ENCODE peak calls at places on chromosomes 4 and X, in four cellular contexts. X is cardiac muscle cell, O is B cell, V is Panc1. P is an unnamed sample.

GRCh38 chr4:183097251-183098079 is 1.6 kb upstream of the WWC2 start:
- DNase-seq in X (no peak), V (no peak), O (peak; percentile 31), P (peak; percentile 11)

GRCh38 chr4:185307136-185307950 is 88.4 kb downstream of the LRP2BP start:
- DNase-seq in X (no peak), O (no peak), V (no peak), P (no peak)

GRCh38 chr4:11505225-11505971 is 76.7 kb upstream of the HS3ST1 start:
- DNase-seq in O (no peak), V (peak; percentile 59), X (no peak), P (peak; percentile 56)

GRCh38 chr4:165711436-165711835 is 161.6 kb upstream of the TLL1 start:
- DNase-seq in O (no peak), X (no peak), V (no peak), P (no peak)

GRCh38 chrX:154459843-154460242 is 1.8 kb downstream of the PLXNA3 start:
- DNase-seq in X (no peak), V (no peak), O (no peak), P (no peak)

GRCh38 chr4:41692717-41693345 is 55.7 kb downstream of the PHOX2B start:
- DNase-seq in X (peak; percentile 73), O (peak; percentile 9), V (peak; percentile 43), P (peak; percentile 46)

GRCh38 chr4:60648774-60649173 is 551.4 kb upstream of the ADGRL3 start:
- DNase-seq in O (no peak), X (no peak), V (no peak), P (no peak)

GRCh38 chrX:10033360-10034007 is 66.3 kb downstream of the CLDN34 start:
- DNase-seq in V (no peak), O (no peak), X (no peak), P (no peak)

GRCh38 chr4:186825069-186825468 is 101.4 kb upstream of the FAT1 start:
- DNase-seq in V (no peak), X (no peak), O (no peak), P (no peak)

DNA sequence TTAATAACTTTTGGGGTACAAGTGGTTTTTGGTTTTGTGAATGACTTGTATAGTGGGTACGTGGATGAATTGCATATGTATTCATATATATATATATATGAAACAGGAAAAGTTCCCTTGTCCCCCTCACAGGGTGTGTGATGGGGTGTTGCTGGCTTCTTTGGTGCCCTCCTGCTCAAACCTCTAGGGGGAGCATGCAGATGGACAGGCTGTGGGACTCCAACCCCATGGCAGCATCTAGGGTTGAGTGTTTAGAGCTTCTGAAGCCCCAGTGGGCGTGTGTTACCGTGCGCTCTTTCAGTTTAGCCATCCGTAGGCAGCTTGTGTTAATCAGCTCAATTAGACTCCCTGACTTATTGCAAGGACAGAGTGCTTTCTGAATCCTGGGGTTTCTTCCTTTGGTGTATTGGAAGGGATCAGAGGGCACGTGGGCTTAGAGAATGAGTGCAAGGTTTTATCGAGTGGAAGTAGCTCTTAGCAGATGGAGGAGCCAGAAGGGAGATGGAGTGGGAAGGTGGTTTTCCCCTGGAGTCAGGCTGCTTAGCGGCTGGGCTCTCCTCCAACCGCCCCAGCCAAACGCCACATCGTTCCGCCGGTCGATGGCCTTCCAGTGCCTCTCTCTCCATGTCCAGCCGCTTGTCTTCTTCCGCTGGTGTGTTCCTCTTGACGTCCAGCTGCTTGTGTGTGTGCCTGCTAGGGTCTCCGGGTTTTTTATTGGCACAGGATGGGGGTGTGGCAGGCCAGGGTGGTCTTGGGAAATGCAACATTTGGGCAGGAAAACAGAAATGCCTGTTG is 674.4 kb upstream of the LCORL start:
- DNase-seq in X (no peak), V (no peak), O (no peak), P (no peak)
- TF ChIP-seq CTCF in X (no peak), V (no peak), O (no peak), P (no peak)

DNA sequence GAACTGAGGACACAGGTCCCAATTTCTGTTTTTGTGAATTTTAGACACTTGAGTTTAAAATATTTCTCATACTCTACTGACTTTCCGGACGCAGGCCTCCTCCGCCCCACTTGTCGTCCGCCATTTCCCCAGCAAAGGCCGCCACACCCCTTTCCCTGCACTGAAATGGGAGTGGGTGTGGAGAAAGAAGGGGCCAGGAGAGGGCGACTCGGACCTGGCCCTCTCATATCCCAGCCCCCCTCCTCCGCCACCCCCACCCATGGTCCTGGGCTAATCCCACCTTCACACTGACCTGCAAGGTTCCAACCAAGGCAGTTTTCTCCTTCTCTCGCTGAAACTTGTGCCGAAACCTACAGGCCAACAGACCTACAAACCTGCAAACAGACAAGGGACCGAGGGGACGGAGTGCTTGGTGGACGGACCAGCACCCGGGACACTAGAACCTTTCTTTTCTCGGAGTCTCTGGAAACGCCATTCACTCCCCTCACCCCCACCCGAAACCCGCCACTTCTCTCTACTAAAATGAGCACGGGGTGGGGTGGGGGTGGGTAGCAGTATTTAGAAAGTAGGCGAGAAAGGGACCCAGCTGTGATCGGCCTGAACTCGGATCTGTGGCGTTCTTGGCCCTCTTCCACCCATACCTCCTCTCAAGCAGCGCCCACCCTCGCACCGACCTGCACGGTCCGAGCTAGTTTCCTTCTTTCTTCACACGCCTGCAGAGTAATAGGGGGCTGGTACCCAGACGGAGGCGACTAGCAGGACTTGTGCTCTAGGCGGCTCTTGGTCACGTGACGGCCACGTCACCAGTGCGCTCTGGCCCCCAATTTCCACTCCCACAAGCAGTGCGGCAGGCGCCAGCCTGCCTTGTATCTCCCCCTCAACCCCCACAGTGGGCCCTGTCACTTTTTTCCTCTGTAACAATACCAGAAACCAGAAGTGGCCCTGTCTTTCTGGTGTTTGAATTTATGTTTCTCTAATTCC is at the start of gene ARMCX6:
- DNase-seq in X (peak; percentile 76), V (peak; percentile 36), O (peak; percentile 70), P (peak; percentile 80)
- TF ChIP-seq CTCF in X (peak; percentile 29), V (peak; percentile 79), O (no peak), P (peak; percentile 16)

DNA sequence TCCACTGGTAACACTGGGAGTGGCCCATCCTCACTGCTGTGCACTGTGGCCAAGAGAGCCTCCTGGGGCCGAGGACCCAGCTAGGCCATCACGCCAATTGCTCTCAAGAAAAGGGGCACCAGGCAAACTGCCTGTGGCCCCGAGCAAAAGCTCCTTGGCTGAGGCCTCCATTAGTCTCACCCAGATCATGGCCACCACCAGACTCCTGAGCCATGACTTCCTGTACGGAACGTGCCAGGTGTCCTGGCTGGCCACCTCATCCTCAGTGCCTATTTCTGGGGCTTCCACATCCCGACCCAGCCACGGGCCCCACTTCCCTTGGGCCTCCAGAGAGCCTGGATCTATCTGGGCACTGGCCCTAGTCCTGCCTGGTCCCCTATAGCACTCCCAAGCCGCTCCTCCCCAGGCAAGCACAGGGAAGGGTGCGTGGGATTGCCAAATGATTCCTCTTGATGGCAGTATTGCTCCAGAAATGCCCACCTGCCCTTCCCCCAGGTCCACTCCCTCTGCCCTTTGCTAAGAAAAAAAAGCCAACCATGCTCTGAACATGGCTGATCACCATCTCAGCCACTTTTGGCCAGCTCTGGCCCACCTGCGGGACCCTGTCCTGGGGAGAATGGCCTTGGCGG is 212.6 kb upstream of the AGTR2 start:
- DNase-seq in X (peak; percentile 24), V (no peak), O (no peak), P (no peak)
- TF ChIP-seq CTCF in X (no peak), V (no peak), O (no peak), P (no peak)

GRCh38 chrX:70096052-70096451 is 33.8 kb downstream of the OTUD6A start:
- DNase-seq in O (no peak), V (no peak), X (peak; percentile 5), P (no peak)
- TF ChIP-seq CTCF in O (no peak), V (peak; percentile 36), X (peak; percentile 40), P (no peak)

DNA sequence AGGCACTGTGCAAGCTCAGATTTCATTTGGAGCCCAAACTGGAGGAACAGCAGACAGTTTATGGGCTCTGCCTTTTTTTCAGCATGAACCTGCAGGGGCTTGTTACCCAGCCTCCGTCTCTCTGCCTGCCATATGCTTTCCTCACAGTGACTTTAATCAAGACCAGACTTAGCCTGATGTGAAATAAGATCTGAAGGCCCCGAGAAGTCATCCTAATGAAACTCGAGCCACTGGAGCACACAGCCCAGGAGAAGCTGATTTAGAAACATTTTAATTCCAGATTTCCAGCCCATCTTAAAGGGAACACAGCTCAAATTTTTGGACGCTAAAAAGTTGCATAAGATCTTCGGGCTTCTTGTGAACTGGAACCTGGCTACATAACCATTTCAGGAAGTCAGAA is 55.6 kb downstream of the SPATA18 start:
- DNase-seq in O (no peak), V (no peak), X (no peak), P (no peak)
- TF ChIP-seq CTCF in O (no peak), V (no peak), X (no peak), P (no peak)

DNA sequence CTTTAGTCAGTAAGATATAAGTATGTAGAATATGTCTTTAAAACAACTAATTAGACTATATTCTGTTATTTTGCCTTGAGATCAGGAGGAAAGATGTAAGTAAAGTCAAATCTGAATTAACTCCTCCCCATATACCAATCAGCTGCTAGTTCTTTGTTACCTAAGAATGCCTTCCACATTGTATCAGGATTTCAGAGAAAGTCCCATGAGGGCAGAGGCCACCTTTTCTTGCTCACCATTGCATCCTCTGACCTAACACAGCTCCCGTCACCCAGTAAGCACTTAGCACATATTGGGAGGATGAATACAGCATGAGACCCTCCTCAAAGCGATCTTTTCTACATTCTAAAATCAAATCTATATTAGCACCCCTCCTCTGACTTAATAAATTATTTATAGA is 86.9 kb downstream of the COL25A1 start:
- DNase-seq in O (no peak), V (no peak), X (no peak), P (no peak)
- TF ChIP-seq CTCF in O (no peak), V (no peak), X (no peak), P (no peak)

GRCh38 chrX:55524487-55524886 is 34.8 kb upstream of the USP51 start:
- DNase-seq in O (no peak), X (peak; percentile 0), V (no peak), P (no peak)
- TF ChIP-seq CTCF in O (no peak), X (peak; percentile 4), V (peak; percentile 20), P (no peak)

DNA sequence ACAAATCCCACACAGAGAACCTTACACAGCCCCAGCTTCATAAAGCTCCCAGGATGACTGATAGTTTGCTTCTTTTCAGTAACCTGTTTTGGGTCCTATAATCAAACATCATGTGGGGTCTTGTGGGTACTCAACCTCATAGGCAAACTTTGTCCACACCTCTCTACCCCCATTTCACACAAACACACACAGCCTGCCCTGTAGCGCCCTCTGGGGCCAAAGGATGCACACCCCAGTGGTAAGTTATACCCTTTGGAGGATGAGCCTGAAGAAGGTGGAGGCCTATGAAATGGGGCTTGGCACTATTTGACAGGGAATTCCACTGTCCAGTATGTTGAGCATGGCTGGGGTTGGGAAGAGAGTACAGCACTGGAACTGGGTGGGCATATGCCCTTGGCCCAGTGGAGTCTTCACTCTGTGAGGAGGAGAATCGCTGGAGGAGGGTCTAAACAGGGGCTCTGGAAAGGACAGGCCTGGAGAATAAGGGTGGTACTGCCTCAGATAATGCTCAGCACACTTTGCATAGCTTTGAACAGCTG is 30.5 kb upstream of the COL25A1 start:
- DNase-seq in X (no peak), V (no peak), O (no peak), P (no peak)
- TF ChIP-seq CTCF in X (peak; percentile 42), V (no peak), O (no peak), P (no peak)

DNA sequence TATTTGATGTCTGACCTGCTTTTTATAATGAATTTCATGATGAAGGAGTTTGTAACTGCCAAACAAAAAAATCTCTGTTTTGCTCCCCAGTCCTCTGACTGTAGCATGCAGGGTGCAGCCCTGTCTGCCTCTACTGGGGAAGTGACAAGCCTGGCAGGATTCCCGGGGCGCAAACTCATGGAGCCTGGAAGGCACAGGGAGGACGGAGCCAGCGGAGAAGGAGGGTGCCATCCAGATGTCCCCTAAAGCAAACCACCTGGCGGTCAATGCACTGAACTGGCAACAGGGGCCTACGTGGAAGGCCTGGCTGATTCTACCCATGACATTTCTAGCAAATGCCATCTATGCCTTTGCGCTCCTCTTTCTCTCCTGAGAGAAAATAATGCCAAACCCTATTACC is 329.5 kb upstream of the NOCT start:
- DNase-seq in V (no peak), O (no peak), X (no peak), P (no peak)
- TF ChIP-seq CTCF in V (no peak), O (no peak), X (no peak), P (no peak)

P was measured in transverse colon.